ENCODE peak calls at places on chromosomes 12 and 14, in nine cellular contexts. W, Z, A, U, K, P, H, V and Y are unnamed samples.

GRCh38 chr12:82314406-82314892 is 43.7 kb downstream of the CCDC59 start:
- DNase-seq in W (no peak), Z (peak; percentile 82), A (peak; percentile 75), U (no peak), K (no peak), P (no peak), H (peak; percentile 78), V (no peak), Y (no peak)

GRCh38 chr14:80109055-80109454 is 102.2 kb downstream of the DIO2 start:
- DNase-seq in W (no peak), Z (no peak), A (no peak), U (no peak), K (no peak), P (no peak), H (no peak), V (no peak), Y (no peak)

GRCh38 chr14:75832621-75833297 is 149.0 kb downstream of the TGFB3 start:
- DNase-seq in W (no peak), Z (no peak), A (no peak), U (no peak), K (peak; percentile 70), P (no peak), H (no peak), V (no peak), Y (no peak)

GRCh38 chr12:101298426-101298825 is 18.5 kb downstream of the UTP20 start:
- DNase-seq in W (no peak), Z (no peak), A (no peak), U (peak; percentile 12), K (peak; percentile 83), P (no peak), H (no peak), V (no peak), Y (no peak)

GRCh38 chr12:57943438-57944080 is 2.2 kb downstream of the ATP23 start:
- DNase-seq in W (no peak), Z (no peak), A (no peak), U (no peak), K (no peak), P (no peak), H (no peak), V (no peak), Y (no peak)

GRCh38 chr12:30827406-30828055 is 72.8 kb upstream of the CAPRIN2 start:
- DNase-seq in W (no peak), Z (no peak), A (no peak), U (no peak), K (no peak), P (no peak), H (no peak), V (no peak), Y (no peak)

GRCh38 chr12:116559330-116560080 is at the start of gene MAP1LC3B2:
- DNase-seq in W (no peak), Z (peak; percentile 28), A (peak; percentile 46), U (peak; percentile 67), K (peak; percentile 93), P (peak; percentile 98), H (no peak), V (peak; percentile 91), Y (peak; percentile 92)

GRCh38 chr14:25049559-25050493 is at the start of gene STXBP6:
- DNase-seq in W (peak; percentile 73), Z (peak; percentile 81), A (peak; percentile 73), U (no peak), K (peak; percentile 92), P (peak; percentile 71), H (peak; percentile 74), V (peak; percentile 73), Y (peak; percentile 2)

GRCh38 chr12:25825494-25825893 is 133.0 kb upstream of the RASSF8 start:
- DNase-seq in W (no peak), Z (peak; percentile 14), A (no peak), U (no peak), K (no peak), P (no peak), H (no peak), V (no peak), Y (no peak)

GRCh38 chr14:91068642-91069041 is 8.2 kb upstream of the RPS6KA5 start:
- DNase-seq in W (no peak), Z (no peak), A (no peak), U (no peak), K (no peak), P (no peak), H (no peak), V (no peak), Y (no peak)

GRCh38 chr12:93376436-93377251 is 1.1 kb upstream of the NUDT4 start:
- DNase-seq in W (no peak), Z (peak; percentile 65), A (no peak), U (no peak), K (peak; percentile 71), P (peak; percentile 59), H (peak; percentile 22), V (peak; percentile 32), Y (no peak)

GRCh38 chr12:47794679-47795078 is 21.6 kb downstream of the SLC48A1 start:
- DNase-seq in W (no peak), Z (no peak), A (no peak), U (no peak), K (no peak), P (no peak), H (no peak), V (no peak), Y (no peak)